ENCODE peak calls at places on chromosomes 5 and 9, in ten cellular contexts. U is NT2/D1; W is effector memory CD4-positive, alpha-beta T cell; G is esophagus muscularis mucosa; H is tibial artery; P is IMR-90; V is WERI-Rb-1; M is hepatocyte; O is mammary epithelial cell; B is HCT116. Z is an unnamed sample.

GRCh38 chr5:80140496-80140895 is 105.3 kb downstream of the THBS4 start:
- DNase-seq in W (no peak), V (no peak), P (no peak), H (no peak), G (no peak), B (no peak), M (no peak), U (no peak), O (no peak), Z (no peak)

GRCh38 chr9:91191443-91192378 is 170.0 kb downstream of the AUH start:
- DNase-seq in H (no peak), B (no peak), M (no peak), O (no peak), W (no peak), P (no peak), U (no peak), V (peak; percentile 57), G (peak; percentile 89), Z (no peak)

GRCh38 chr5:174189638-174190037 is 144.1 kb downstream of the NSG2 start:
- DNase-seq in V (no peak), W (no peak), P (no peak), M (peak; percentile 54), O (no peak), B (no peak), H (no peak), U (no peak), G (no peak), Z (peak; percentile 10)

GRCh38 chr5:88290801-88291200 is 22.2 kb upstream of the TMEM161B start:
- DNase-seq in M (no peak), W (no peak), O (no peak), B (no peak), P (peak; percentile 72), H (no peak), V (no peak), U (no peak), G (no peak), Z (no peak)

GRCh38 chr5:65623482-65623881 is 651 bp downstream of the TRIM23 start:
- DNase-seq in H (no peak), P (no peak), M (peak; percentile 9), U (no peak), O (no peak), W (no peak), G (no peak), V (no peak), B (no peak), Z (no peak)

GRCh38 chr9:34737677-34738260 is 27.8 kb upstream of the CCL21 start:
- DNase-seq in G (no peak), O (no peak), P (no peak), H (no peak), B (no peak), V (no peak), W (no peak), U (no peak), M (no peak), Z (no peak)

GRCh38 chr5:96931605-96932004 is 4.3 kb upstream of the LNPEP start:
- DNase-seq in V (no peak), O (no peak), M (no peak), G (no peak), H (no peak), U (no peak), P (no peak), B (no peak), W (no peak), Z (no peak)

GRCh38 chr5:112711436-112711835 is 26.2 kb upstream of the APC start:
- DNase-seq in G (peak; percentile 8), O (no peak), U (no peak), V (no peak), W (no peak), P (no peak), M (no peak), B (no peak), H (no peak), Z (peak; percentile 79)

GRCh38 chr5:82640901-82641300 is 362.7 kb upstream of the RPS23 start:
- DNase-seq in O (no peak), G (no peak), M (no peak), U (no peak), B (no peak), P (no peak), W (no peak), H (no peak), V (no peak), Z (no peak)

GRCh38 chr9:114033397-114034103 is 44.5 kb downstream of the AMBP start:
- DNase-seq in B (no peak), U (peak; percentile 32), G (peak; percentile 89), O (no peak), H (no peak), M (peak; percentile 31), P (no peak), W (no peak), V (peak; percentile 76), Z (peak; percentile 87)

GRCh38 chr5:157308826-157309465 is 43.0 kb downstream of the CYFIP2 start:
- DNase-seq in M (no peak), P (no peak), B (no peak), O (no peak), U (no peak), H (no peak), G (no peak), W (no peak), V (no peak), Z (no peak)

GRCh38 chr5:137796279-137796678 is 42.1 kb upstream of the HNRNPA0 start:
- DNase-seq in P (no peak), O (no peak), M (no peak), V (no peak), H (no peak), B (no peak), G (no peak), W (no peak), U (no peak), Z (no peak)

GRCh38 chr9:107226431-107226830 is 56.6 kb upstream of the RAD23B start:
- DNase-seq in O (no peak), W (no peak), H (no peak), M (no peak), P (no peak), U (no peak), V (no peak), B (peak; percentile 40), G (no peak), Z (no peak)

GRCh38 chr9:107229146-107229545 is 53.9 kb upstream of the RAD23B start:
- DNase-seq in O (no peak), G (peak; percentile 26), M (no peak), U (no peak), B (no peak), V (no peak), W (no peak), P (peak; percentile 8), H (no peak), Z (no peak)

GRCh38 chr9:107224252-107224651 is 58.8 kb upstream of the RAD23B start:
- DNase-seq in G (no peak), U (no peak), M (no peak), H (no peak), V (no peak), W (no peak), B (no peak), O (no peak), P (no peak), Z (no peak)

GRCh38 chr9:107228648-107229047 is 54.4 kb upstream of the RAD23B start:
- DNase-seq in G (no peak), H (no peak), V (no peak), O (no peak), W (no peak), B (no peak), P (no peak), U (no peak), M (no peak), Z (no peak)

DNA sequence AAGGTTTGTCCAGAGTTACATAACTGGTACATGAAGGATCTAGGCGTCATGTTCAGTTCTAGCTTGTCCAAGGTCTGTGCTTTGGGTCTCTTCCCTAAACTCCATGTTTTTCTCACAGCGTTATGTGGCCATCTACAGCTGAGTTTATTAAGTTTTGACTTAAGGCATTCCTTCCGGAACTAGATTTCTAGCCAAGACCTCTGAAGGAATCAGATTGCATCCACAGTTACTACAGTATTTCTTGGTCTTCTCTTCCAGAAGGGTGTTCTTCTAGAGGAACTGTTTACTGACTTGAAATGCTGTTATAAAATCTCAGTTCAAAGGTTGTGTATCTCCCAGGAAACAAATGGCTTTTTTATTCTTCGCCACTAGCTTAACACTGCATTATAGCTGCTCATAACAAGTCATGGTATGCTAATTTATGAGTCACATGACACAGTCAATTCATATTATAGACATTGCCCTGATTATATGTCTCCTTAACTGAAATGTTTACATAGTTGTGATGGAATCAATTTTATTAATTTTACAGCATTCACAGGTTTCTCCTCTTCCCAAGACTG is 55.3 kb upstream of the RAD23B start:
- DNase-seq in O (no peak), U (no peak), H (no peak), V (no peak), B (no peak), P (peak; percentile 47), M (no peak), W (no peak), G (no peak), Z (no peak)
- H3K36me3 ChIP-seq in O (no peaks in the 10 kb centered on the region), U (no peaks in the 10 kb centered on the region), H (no peaks in the 10 kb centered on the region), V (no peaks in the 10 kb centered on the region), B (peaks cover 33% of the 10 kb centered on the region), P (no peaks in the 10 kb centered on the region), M (no peaks in the 10 kb centered on the region), W (no peaks in the 10 kb centered on the region), G (no peaks in the 10 kb centered on the region), Z (no peaks in the 10 kb centered on the region)

DNA sequence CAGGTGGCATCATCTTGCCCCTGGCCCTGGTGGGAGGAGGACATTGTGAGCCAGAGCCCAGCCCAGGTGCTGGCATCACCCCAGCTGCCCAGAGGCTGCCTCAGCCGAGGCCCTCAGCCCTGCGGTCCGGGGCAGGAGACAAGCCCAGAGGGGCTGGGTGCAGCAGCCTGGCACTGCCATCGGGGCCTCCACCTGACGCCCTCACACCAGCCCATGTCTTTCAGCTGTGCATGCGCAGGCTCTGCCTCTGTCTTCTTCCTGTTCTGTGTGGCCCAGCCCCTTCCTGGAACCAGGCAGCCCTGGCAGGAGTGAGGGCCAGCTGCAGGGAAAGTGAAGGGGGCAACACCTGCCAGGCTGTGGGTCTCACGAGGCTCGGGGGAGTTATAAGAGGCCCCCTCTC is 4.8 kb upstream of the CEL start:
- DNase-seq in V (no peak), W (no peak), G (no peak), U (no peak), P (no peak), B (no peak), M (no peak), O (no peak), H (no peak), Z (no peak)
- H3K36me3 ChIP-seq in V (peaks cover 74% of the 10 kb centered on the region), W (peaks cover 28% of the 10 kb centered on the region), G (peaks cover 68% of the 10 kb centered on the region), U (peaks cover 72% of the 10 kb centered on the region), P (peaks cover 47% of the 10 kb centered on the region), B (peaks cover 20% of the 10 kb centered on the region), M (no peaks in the 10 kb centered on the region), O (peaks cover 5% of the 10 kb centered on the region), H (peaks cover 68% of the 10 kb centered on the region), Z (peaks cover 41% of the 10 kb centered on the region)

DNA sequence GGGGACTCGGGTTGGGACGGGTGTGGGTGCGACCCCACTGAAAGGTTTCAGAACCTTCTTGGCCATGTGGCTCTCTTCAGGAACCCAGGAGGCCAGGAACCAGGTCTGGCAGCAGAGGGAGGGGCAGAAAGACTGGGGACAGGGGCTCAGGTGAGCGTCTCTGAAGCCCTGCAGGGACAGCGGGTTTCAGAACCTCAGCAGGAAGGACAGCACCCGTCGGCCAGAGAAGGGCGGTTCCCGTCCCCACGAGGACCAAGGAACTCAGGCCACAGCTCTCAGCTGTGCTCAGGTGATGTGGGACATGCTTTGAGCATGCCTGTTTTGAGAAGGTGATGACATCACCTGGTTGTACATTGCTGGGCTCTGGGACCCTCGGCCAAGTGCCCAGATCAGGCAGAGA is 25.7 kb downstream of the SLC12A7 start:
- DNase-seq in P (no peak), G (no peak), M (no peak), V (no peak), B (no peak), H (no peak), O (no peak), U (no peak), W (no peak), Z (no peak)
- H3K36me3 ChIP-seq in P (peaks cover 22% of the 10 kb centered on the region), G (peaks cover 99% of the 10 kb centered on the region), M (no peaks in the 10 kb centered on the region), V (peaks cover 74% of the 10 kb centered on the region), B (no peaks in the 10 kb centered on the region), H (peaks cover 86% of the 10 kb centered on the region), O (no peaks in the 10 kb centered on the region), U (peaks cover 75% of the 10 kb centered on the region), W (peaks cover 58% of the 10 kb centered on the region), Z (peaks cover 9% of the 10 kb centered on the region)

GRCh38 chr9:93126825-93127368 is 7.2 kb downstream of the NINJ1 start:
- DNase-seq in M (peak; percentile 72), G (no peak), O (no peak), U (no peak), V (no peak), W (no peak), B (no peak), P (no peak), H (peak; percentile 22), Z (peak; percentile 59)
- H3K36me3 ChIP-seq in M (no peaks in the 10 kb centered on the region), G (peaks cover 47% of the 10 kb centered on the region), O (peaks cover 8% of the 10 kb centered on the region), U (peaks cover 48% of the 10 kb centered on the region), V (peaks cover 3% of the 10 kb centered on the region), W (peaks cover 16% of the 10 kb centered on the region), B (no peaks in the 10 kb centered on the region), P (peaks cover 18% of the 10 kb centered on the region), H (peaks cover 58% of the 10 kb centered on the region), Z (no peaks in the 10 kb centered on the region)